ENCODE peak calls at places on chromosome 9, in ten cellular contexts. One of them, this sample, is unnamed.

GRCh38 chr9:113574381-113575262 is 111.1 kb downstream of the RGS3 start:
- DNase-seq in MM.1S: no peak
- DNase-seq in GM13977: no peak
- DNase-seq in GM23338: no peak
- DNase-seq in lower lobe of right lung: peak; percentile 25
- DNase-seq in GM20000: no peak
- DNase-seq in fibroblast of mammary gland: peak; percentile 29
- DNase-seq in uterus: peak; percentile 5
- DNase-seq in HepG2: no peak
- DNase-seq in endothelial cell: no peak
- DNase-seq in this sample: peak; percentile 33

GRCh38 chr9:109258619-109259321 is 62.1 kb downstream of the EPB41L4B start:
- DNase-seq in MM.1S: no peak
- DNase-seq in GM13977: no peak
- DNase-seq in GM23338: peak; percentile 73
- DNase-seq in lower lobe of right lung: no peak
- DNase-seq in GM20000: no peak
- DNase-seq in fibroblast of mammary gland: no peak
- DNase-seq in uterus: no peak
- DNase-seq in HepG2: no peak
- DNase-seq in endothelial cell: no peak
- DNase-seq in this sample: no peak

GRCh38 chr9:99677281-99677680 is 144.4 kb upstream of the NR4A3 start:
- DNase-seq in MM.1S: no peak
- DNase-seq in GM13977: no peak
- DNase-seq in GM23338: no peak
- DNase-seq in lower lobe of right lung: no peak
- DNase-seq in GM20000: no peak
- DNase-seq in fibroblast of mammary gland: peak; percentile 30
- DNase-seq in uterus: no peak
- DNase-seq in HepG2: no peak
- DNase-seq in endothelial cell: no peak
- DNase-seq in this sample: no peak

GRCh38 chr9:110179734-110180133 is 28.2 kb downstream of the C9orf152 start:
- DNase-seq in MM.1S: no peak
- DNase-seq in GM13977: no peak
- DNase-seq in GM23338: no peak
- DNase-seq in lower lobe of right lung: no peak
- DNase-seq in GM20000: no peak
- DNase-seq in fibroblast of mammary gland: peak; percentile 86
- DNase-seq in uterus: no peak
- DNase-seq in HepG2: no peak
- DNase-seq in endothelial cell: no peak
- DNase-seq in this sample: no peak

GRCh38 chr9:87567566-87567965 is 69.9 kb downstream of the DAPK1 start:
- DNase-seq in MM.1S: no peak
- DNase-seq in GM13977: no peak
- DNase-seq in GM23338: peak; percentile 15
- DNase-seq in lower lobe of right lung: no peak
- DNase-seq in GM20000: no peak
- DNase-seq in fibroblast of mammary gland: peak; percentile 57
- DNase-seq in uterus: no peak
- DNase-seq in HepG2: no peak
- DNase-seq in endothelial cell: no peak
- DNase-seq in this sample: no peak

GRCh38 chr9:123426406-123426805 is 70.4 kb downstream of the CRB2 start:
- DNase-seq in MM.1S: peak; percentile 62
- DNase-seq in GM13977: peak; percentile 52
- DNase-seq in GM23338: no peak
- DNase-seq in lower lobe of right lung: no peak
- DNase-seq in GM20000: peak; percentile 51
- DNase-seq in fibroblast of mammary gland: no peak
- DNase-seq in uterus: no peak
- DNase-seq in HepG2: no peak
- DNase-seq in endothelial cell: no peak
- DNase-seq in this sample: peak; percentile 55

GRCh38 chr9:14417230-14417629 is 103.3 kb upstream of the NFIB start:
- DNase-seq in MM.1S: no peak
- DNase-seq in GM13977: no peak
- DNase-seq in GM23338: no peak
- DNase-seq in lower lobe of right lung: no peak
- DNase-seq in GM20000: no peak
- DNase-seq in fibroblast of mammary gland: peak; percentile 92
- DNase-seq in uterus: no peak
- DNase-seq in HepG2: no peak
- DNase-seq in endothelial cell: no peak
- DNase-seq in this sample: no peak

GRCh38 chr9:123360161-123361085 is 4.4 kb downstream of the CRB2 start:
- DNase-seq in MM.1S: peak; percentile 33
- DNase-seq in GM13977: peak; percentile 89
- DNase-seq in GM23338: peak; percentile 97
- DNase-seq in lower lobe of right lung: peak; percentile 69
- DNase-seq in GM20000: peak; percentile 87
- DNase-seq in fibroblast of mammary gland: no peak
- DNase-seq in uterus: peak; percentile 74
- DNase-seq in HepG2: peak; percentile 90
- DNase-seq in endothelial cell: peak; percentile 86
- DNase-seq in this sample: peak; percentile 53

GRCh38 chr9:120779227-120779626 is 14.0 kb downstream of the FBXW2 start:
- DNase-seq in MM.1S: no peak
- DNase-seq in GM13977: no peak
- DNase-seq in GM23338: no peak
- DNase-seq in lower lobe of right lung: no peak
- DNase-seq in GM20000: no peak
- DNase-seq in fibroblast of mammary gland: no peak
- DNase-seq in uterus: no peak
- DNase-seq in HepG2: no peak
- DNase-seq in endothelial cell: no peak
- DNase-seq in this sample: no peak

GRCh38 chr9:83444110-83444509 is 94.1 kb downstream of the FRMD3 start:
- DNase-seq in MM.1S: no peak
- DNase-seq in GM13977: no peak
- DNase-seq in GM23338: no peak
- DNase-seq in lower lobe of right lung: no peak
- DNase-seq in GM20000: no peak
- DNase-seq in fibroblast of mammary gland: peak; percentile 40
- DNase-seq in uterus: peak; percentile 39
- DNase-seq in HepG2: no peak
- DNase-seq in endothelial cell: no peak
- DNase-seq in this sample: no peak

GRCh38 chr9:126693428-126693931 is 79.8 kb downstream of the LMX1B start:
- DNase-seq in MM.1S: no peak
- DNase-seq in GM13977: no peak
- DNase-seq in GM23338: no peak
- DNase-seq in lower lobe of right lung: peak; percentile 28
- DNase-seq in GM20000: no peak
- DNase-seq in fibroblast of mammary gland: no peak
- DNase-seq in uterus: no peak
- DNase-seq in HepG2: no peak
- DNase-seq in endothelial cell: no peak
- DNase-seq in this sample: no peak

GRCh38 chr9:115862021-115862420 is 291.6 kb upstream of the PAPPA start:
- DNase-seq in MM.1S: no peak
- DNase-seq in GM13977: no peak
- DNase-seq in GM23338: no peak
- DNase-seq in lower lobe of right lung: no peak
- DNase-seq in GM20000: no peak
- DNase-seq in fibroblast of mammary gland: no peak
- DNase-seq in uterus: no peak
- DNase-seq in HepG2: no peak
- DNase-seq in endothelial cell: no peak
- DNase-seq in this sample: no peak

GRCh38 chr9:115594551-115594950 is 476.6 kb upstream of the TNC start:
- DNase-seq in MM.1S: no peak
- DNase-seq in GM13977: no peak
- DNase-seq in GM23338: no peak
- DNase-seq in lower lobe of right lung: no peak
- DNase-seq in GM20000: no peak
- DNase-seq in fibroblast of mammary gland: peak; percentile 51
- DNase-seq in uterus: no peak
- DNase-seq in HepG2: no peak
- DNase-seq in endothelial cell: no peak
- DNase-seq in this sample: no peak

GRCh38 chr9:122218070-122218884 is 10.5 kb downstream of the LHX6 start:
- DNase-seq in MM.1S: no peak
- DNase-seq in GM13977: peak; percentile 32
- DNase-seq in GM23338: peak; percentile 42
- DNase-seq in lower lobe of right lung: no peak
- DNase-seq in GM20000: no peak
- DNase-seq in fibroblast of mammary gland: peak; percentile 9
- DNase-seq in uterus: no peak
- DNase-seq in HepG2: no peak
- DNase-seq in endothelial cell: no peak
- DNase-seq in this sample: no peak

GRCh38 chr9:108094676-108094993 is 605.1 kb upstream of the KLF4 start:
- DNase-seq in MM.1S: no peak
- DNase-seq in GM13977: no peak
- DNase-seq in GM23338: no peak
- DNase-seq in lower lobe of right lung: no peak
- DNase-seq in GM20000: no peak
- DNase-seq in fibroblast of mammary gland: peak; percentile 71
- DNase-seq in uterus: no peak
- DNase-seq in HepG2: no peak
- DNase-seq in endothelial cell: no peak
- DNase-seq in this sample: no peak

GRCh38 chr9:121897140-121897539 is 196.0 kb downstream of the TTLL11 start:
- DNase-seq in MM.1S: no peak
- DNase-seq in GM13977: no peak
- DNase-seq in GM23338: no peak
- DNase-seq in lower lobe of right lung: no peak
- DNase-seq in GM20000: no peak
- DNase-seq in fibroblast of mammary gland: no peak
- DNase-seq in uterus: no peak
- DNase-seq in HepG2: no peak
- DNase-seq in endothelial cell: no peak
- DNase-seq in this sample: no peak

GRCh38 chr9:133711428-133712220 is 26.5 kb downstream of the SARDH start:
- DNase-seq in MM.1S: no peak
- DNase-seq in GM13977: no peak
- DNase-seq in GM23338: no peak
- DNase-seq in lower lobe of right lung: peak; percentile 43
- DNase-seq in GM20000: no peak
- DNase-seq in fibroblast of mammary gland: peak; percentile 55
- DNase-seq in uterus: no peak
- DNase-seq in HepG2: no peak
- DNase-seq in endothelial cell: peak; percentile 2
- DNase-seq in this sample: no peak

GRCh38 chr9:110157812-110158629 is 49.9 kb downstream of the C9orf152 start:
- DNase-seq in MM.1S: peak; percentile 41
- DNase-seq in GM13977: no peak
- DNase-seq in GM23338: peak; percentile 20
- DNase-seq in lower lobe of right lung: no peak
- DNase-seq in GM20000: no peak
- DNase-seq in fibroblast of mammary gland: no peak
- DNase-seq in uterus: no peak
- DNase-seq in HepG2: no peak
- DNase-seq in endothelial cell: no peak
- DNase-seq in this sample: no peak

DNA sequence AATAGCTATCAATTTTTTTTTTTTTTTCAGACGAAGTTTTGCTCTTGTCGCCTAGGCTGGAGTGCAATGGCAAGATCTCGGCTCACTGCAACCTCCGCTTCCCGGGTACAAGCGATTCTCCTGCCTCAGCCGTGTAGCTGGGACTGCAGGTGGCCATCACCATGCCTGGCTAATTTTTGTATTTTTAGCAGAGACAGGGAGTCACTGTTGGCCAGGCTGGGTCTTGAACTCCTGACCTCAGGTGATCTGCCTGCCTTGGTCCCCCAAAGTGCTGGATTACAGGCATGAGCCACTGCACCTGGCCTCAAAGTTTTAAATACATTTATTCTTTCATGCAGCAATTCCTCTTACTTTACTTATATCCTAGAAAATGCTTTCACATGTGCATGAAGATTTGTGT is 17.6 kb downstream of the TRIM14 start:
- DNase-seq in MM.1S: no peak
- DNase-seq in GM13977: no peak
- DNase-seq in GM23338: no peak
- DNase-seq in lower lobe of right lung: no peak
- DNase-seq in GM20000: no peak
- DNase-seq in fibroblast of mammary gland: no peak
- DNase-seq in uterus: no peak
- DNase-seq in HepG2: no peak
- DNase-seq in endothelial cell: no peak
- DNase-seq in this sample: no peak
- TF ChIP-seq CTCF in MM.1S: no peak
- TF ChIP-seq CTCF in GM13977: no peak
- TF ChIP-seq CTCF in GM23338: no peak
- TF ChIP-seq CTCF in lower lobe of right lung: no peak
- TF ChIP-seq CTCF in GM20000: no peak
- TF ChIP-seq CTCF in fibroblast of mammary gland: no peak
- TF ChIP-seq CTCF in uterus: no peak
- TF ChIP-seq CTCF in HepG2: no peak
- TF ChIP-seq CTCF in endothelial cell: no peak
- TF ChIP-seq CTCF in this sample: no peak

GRCh38 chr9:18396102-18396728 is 77.7 kb upstream of the ADAMTSL1 start:
- DNase-seq in MM.1S: no peak
- DNase-seq in GM13977: no peak
- DNase-seq in GM23338: peak; percentile 32
- DNase-seq in lower lobe of right lung: no peak
- DNase-seq in GM20000: no peak
- DNase-seq in fibroblast of mammary gland: peak; percentile 54
- DNase-seq in uterus: no peak
- DNase-seq in HepG2: peak; percentile 1
- DNase-seq in endothelial cell: no peak
- DNase-seq in this sample: peak; percentile 4
- TF ChIP-seq CTCF in MM.1S: no peak
- TF ChIP-seq CTCF in GM13977: no peak
- TF ChIP-seq CTCF in GM23338: peak; percentile 39
- TF ChIP-seq CTCF in lower lobe of right lung: no peak
- TF ChIP-seq CTCF in GM20000: no peak
- TF ChIP-seq CTCF in fibroblast of mammary gland: peak; percentile 38
- TF ChIP-seq CTCF in uterus: no peak
- TF ChIP-seq CTCF in HepG2: no peak
- TF ChIP-seq CTCF in endothelial cell: peak; percentile 31
- TF ChIP-seq CTCF in this sample: no peak

GRCh38 chr9:130893250-130894101 is 3.1 kb downstream of the QRFP start:
- DNase-seq in MM.1S: no peak
- DNase-seq in GM13977: no peak
- DNase-seq in GM23338: no peak
- DNase-seq in lower lobe of right lung: peak; percentile 84
- DNase-seq in GM20000: no peak
- DNase-seq in fibroblast of mammary gland: no peak
- DNase-seq in uterus: no peak
- DNase-seq in HepG2: no peak
- DNase-seq in endothelial cell: peak; percentile 41
- DNase-seq in this sample: no peak
- TF ChIP-seq CTCF in MM.1S: no peak
- TF ChIP-seq CTCF in GM13977: no peak
- TF ChIP-seq CTCF in GM23338: peak; percentile 51
- TF ChIP-seq CTCF in lower lobe of right lung: peak; percentile 48
- TF ChIP-seq CTCF in GM20000: no peak
- TF ChIP-seq CTCF in fibroblast of mammary gland: no peak
- TF ChIP-seq CTCF in uterus: peak; percentile 6
- TF ChIP-seq CTCF in HepG2: peak; percentile 37
- TF ChIP-seq CTCF in endothelial cell: no peak
- TF ChIP-seq CTCF in this sample: no peak

GRCh38 chr9:31808770-31809169 is 575.7 kb upstream of the ACO1 start:
- DNase-seq in MM.1S: no peak
- DNase-seq in GM13977: no peak
- DNase-seq in GM23338: no peak
- DNase-seq in lower lobe of right lung: no peak
- DNase-seq in GM20000: no peak
- DNase-seq in fibroblast of mammary gland: no peak
- DNase-seq in uterus: no peak
- DNase-seq in HepG2: no peak
- DNase-seq in endothelial cell: no peak
- DNase-seq in this sample: no peak

GRCh38 chr9:31807574-31808256 is 576.7 kb upstream of the ACO1 start:
- DNase-seq in MM.1S: no peak
- DNase-seq in GM13977: no peak
- DNase-seq in GM23338: peak; percentile 73
- DNase-seq in lower lobe of right lung: peak; percentile 28
- DNase-seq in GM20000: no peak
- DNase-seq in fibroblast of mammary gland: no peak
- DNase-seq in uterus: no peak
- DNase-seq in HepG2: peak; percentile 43
- DNase-seq in endothelial cell: no peak
- DNase-seq in this sample: peak; percentile 19
- TF ChIP-seq CTCF in MM.1S: no peak
- TF ChIP-seq CTCF in GM13977: peak; percentile 11
- TF ChIP-seq CTCF in GM23338: peak; percentile 63
- TF ChIP-seq CTCF in lower lobe of right lung: no peak
- TF ChIP-seq CTCF in GM20000: no peak
- TF ChIP-seq CTCF in fibroblast of mammary gland: no peak
- TF ChIP-seq CTCF in uterus: no peak
- TF ChIP-seq CTCF in HepG2: peak; percentile 49
- TF ChIP-seq CTCF in endothelial cell: no peak
- TF ChIP-seq CTCF in this sample: peak; percentile 14

This sample was measured in GM12865.